ENCODE peak calls at places on chromosomes 2 and 18, in eight cellular contexts. One of them, this sample, is unnamed.

GRCh38 chr2:198203306-198203705 is 398.9 kb downstream of the PLCL1 start:
- DNase-seq in H9: no peak
- DNase-seq in cardiac fibroblast: no peak
- DNase-seq in iris pigment epithelial cell: no peak
- DNase-seq in MM.1S: peak
- DNase-seq in GM19239: no peak
- DNase-seq in right cardiac atrium: no peak
- DNase-seq in astrocyte of the cerebellum: peak
- DNase-seq in this sample: no peak

GRCh38 chr2:8376603-8377423 is 305.0 kb upstream of the ID2 start:
- DNase-seq in H9: no peak
- DNase-seq in cardiac fibroblast: no peak
- DNase-seq in iris pigment epithelial cell: no peak
- DNase-seq in MM.1S: no peak
- DNase-seq in GM19239: no peak
- DNase-seq in right cardiac atrium: no peak
- DNase-seq in astrocyte of the cerebellum: no peak
- DNase-seq in this sample: peak

GRCh38 chr2:236309669-236310029 is 45.4 kb upstream of the ASB18 start:
- DNase-seq in H9: peak
- DNase-seq in cardiac fibroblast: peak
- DNase-seq in iris pigment epithelial cell: peak
- DNase-seq in MM.1S: peak
- DNase-seq in GM19239: peak
- DNase-seq in right cardiac atrium: no peak
- DNase-seq in astrocyte of the cerebellum: peak
- DNase-seq in this sample: no peak

GRCh38 chr2:213249502-213249901 is 34.8 kb upstream of the SPAG16 start:
- DNase-seq in H9: no peak
- DNase-seq in cardiac fibroblast: no peak
- DNase-seq in iris pigment epithelial cell: no peak
- DNase-seq in MM.1S: no peak
- DNase-seq in GM19239: no peak
- DNase-seq in right cardiac atrium: no peak
- DNase-seq in astrocyte of the cerebellum: no peak
- DNase-seq in this sample: no peak

GRCh38 chr2:234014462-234014861 is 36.0 kb upstream of the SPP2 start:
- DNase-seq in H9: no peak
- DNase-seq in cardiac fibroblast: no peak
- DNase-seq in iris pigment epithelial cell: no peak
- DNase-seq in MM.1S: no peak
- DNase-seq in GM19239: no peak
- DNase-seq in right cardiac atrium: no peak
- DNase-seq in astrocyte of the cerebellum: no peak
- DNase-seq in this sample: no peak

GRCh38 chr2:70525032-70525431 is 28.6 kb downstream of the TGFA start:
- DNase-seq in H9: no peak
- DNase-seq in cardiac fibroblast: peak
- DNase-seq in iris pigment epithelial cell: no peak
- DNase-seq in MM.1S: no peak
- DNase-seq in GM19239: no peak
- DNase-seq in right cardiac atrium: no peak
- DNase-seq in astrocyte of the cerebellum: no peak
- DNase-seq in this sample: no peak

GRCh38 chr2:183024701-183025100 is 13.6 kb downstream of the NCKAP1 start:
- DNase-seq in H9: no peak
- DNase-seq in cardiac fibroblast: peak
- DNase-seq in iris pigment epithelial cell: peak
- DNase-seq in MM.1S: no peak
- DNase-seq in GM19239: no peak
- DNase-seq in right cardiac atrium: no peak
- DNase-seq in astrocyte of the cerebellum: no peak
- DNase-seq in this sample: no peak

GRCh38 chr2:168913495-168913894 is 12.4 kb downstream of the G6PC2 start:
- DNase-seq in H9: no peak
- DNase-seq in cardiac fibroblast: no peak
- DNase-seq in iris pigment epithelial cell: no peak
- DNase-seq in MM.1S: no peak
- DNase-seq in GM19239: no peak
- DNase-seq in right cardiac atrium: no peak
- DNase-seq in astrocyte of the cerebellum: no peak
- DNase-seq in this sample: no peak

GRCh38 chr2:218873359-218874194 is 7.1 kb upstream of the WNT10A start:
- DNase-seq in H9: no peak
- DNase-seq in cardiac fibroblast: no peak
- DNase-seq in iris pigment epithelial cell: no peak
- DNase-seq in MM.1S: no peak
- DNase-seq in GM19239: no peak
- DNase-seq in right cardiac atrium: peak
- DNase-seq in astrocyte of the cerebellum: no peak
- DNase-seq in this sample: no peak

GRCh38 chr2:227154976-227155375 is 9.0 kb downstream of the COL4A4 start:
- DNase-seq in H9: no peak
- DNase-seq in cardiac fibroblast: peak
- DNase-seq in iris pigment epithelial cell: peak
- DNase-seq in MM.1S: no peak
- DNase-seq in GM19239: no peak
- DNase-seq in right cardiac atrium: peak
- DNase-seq in astrocyte of the cerebellum: peak
- DNase-seq in this sample: no peak

GRCh38 chr2:224573724-224574123 is 11.4 kb downstream of the CUL3 start:
- DNase-seq in H9: no peak
- DNase-seq in cardiac fibroblast: no peak
- DNase-seq in iris pigment epithelial cell: no peak
- DNase-seq in MM.1S: no peak
- DNase-seq in GM19239: no peak
- DNase-seq in right cardiac atrium: no peak
- DNase-seq in astrocyte of the cerebellum: no peak
- DNase-seq in this sample: no peak

GRCh38 chr2:203498161-203498560 is 36.9 kb downstream of the RAPH1 start:
- DNase-seq in H9: no peak
- DNase-seq in cardiac fibroblast: peak
- DNase-seq in iris pigment epithelial cell: peak
- DNase-seq in MM.1S: no peak
- DNase-seq in GM19239: no peak
- DNase-seq in right cardiac atrium: no peak
- DNase-seq in astrocyte of the cerebellum: peak
- DNase-seq in this sample: no peak

GRCh38 chr2:168428431-168428830 is 27.6 kb upstream of the CERS6 start:
- DNase-seq in H9: no peak
- DNase-seq in cardiac fibroblast: no peak
- DNase-seq in iris pigment epithelial cell: no peak
- DNase-seq in MM.1S: no peak
- DNase-seq in GM19239: no peak
- DNase-seq in right cardiac atrium: no peak
- DNase-seq in astrocyte of the cerebellum: no peak
- DNase-seq in this sample: no peak

GRCh38 chr2:239715202-239715601 is 309.9 kb downstream of the NDUFA10 start:
- DNase-seq in H9: peak
- DNase-seq in cardiac fibroblast: no peak
- DNase-seq in iris pigment epithelial cell: no peak
- DNase-seq in MM.1S: no peak
- DNase-seq in GM19239: no peak
- DNase-seq in right cardiac atrium: no peak
- DNase-seq in astrocyte of the cerebellum: no peak
- DNase-seq in this sample: peak

GRCh38 chr18:76968073-76968472 is 145.7 kb downstream of the ZNF236 start:
- DNase-seq in H9: peak
- DNase-seq in cardiac fibroblast: no peak
- DNase-seq in iris pigment epithelial cell: no peak
- DNase-seq in MM.1S: no peak
- DNase-seq in GM19239: no peak
- DNase-seq in right cardiac atrium: no peak
- DNase-seq in astrocyte of the cerebellum: no peak
- DNase-seq in this sample: no peak

GRCh38 chr2:165617720-165618119 is 148.2 kb downstream of the CSRNP3 start:
- DNase-seq in H9: no peak
- DNase-seq in cardiac fibroblast: no peak
- DNase-seq in iris pigment epithelial cell: no peak
- DNase-seq in MM.1S: no peak
- DNase-seq in GM19239: no peak
- DNase-seq in right cardiac atrium: no peak
- DNase-seq in astrocyte of the cerebellum: no peak
- DNase-seq in this sample: no peak

GRCh38 chr2:202038471-202039277 is 5.0 kb downstream of the FZD7 start:
- DNase-seq in H9: peak
- DNase-seq in cardiac fibroblast: peak
- DNase-seq in iris pigment epithelial cell: peak
- DNase-seq in MM.1S: no peak
- DNase-seq in GM19239: no peak
- DNase-seq in right cardiac atrium: peak
- DNase-seq in astrocyte of the cerebellum: no peak
- DNase-seq in this sample: no peak

GRCh38 chr2:39530423-39530866 is 93.4 kb upstream of the MAP4K3 start:
- DNase-seq in H9: no peak
- DNase-seq in cardiac fibroblast: peak
- DNase-seq in iris pigment epithelial cell: peak
- DNase-seq in MM.1S: no peak
- DNase-seq in GM19239: no peak
- DNase-seq in right cardiac atrium: no peak
- DNase-seq in astrocyte of the cerebellum: no peak
- DNase-seq in this sample: no peak

GRCh38 chr2:15158117-15158516 is 403.0 kb downstream of the NBAS start:
- DNase-seq in H9: peak
- DNase-seq in cardiac fibroblast: no peak
- DNase-seq in iris pigment epithelial cell: no peak
- DNase-seq in MM.1S: no peak
- DNase-seq in GM19239: no peak
- DNase-seq in right cardiac atrium: no peak
- DNase-seq in astrocyte of the cerebellum: no peak
- DNase-seq in this sample: no peak

GRCh38 chr2:160224060-160224459 is 24.0 kb upstream of the ITGB6 start:
- DNase-seq in H9: no peak
- DNase-seq in cardiac fibroblast: peak
- DNase-seq in iris pigment epithelial cell: peak
- DNase-seq in MM.1S: peak
- DNase-seq in GM19239: peak
- DNase-seq in right cardiac atrium: no peak
- DNase-seq in astrocyte of the cerebellum: peak
- DNase-seq in this sample: no peak

GRCh38 chr18:46771141-46771540 is 14.3 kb upstream of the ST8SIA5 start:
- DNase-seq in H9: no peak
- DNase-seq in cardiac fibroblast: no peak
- DNase-seq in iris pigment epithelial cell: no peak
- DNase-seq in MM.1S: no peak
- DNase-seq in GM19239: no peak
- DNase-seq in right cardiac atrium: no peak
- DNase-seq in astrocyte of the cerebellum: peak
- DNase-seq in this sample: no peak

GRCh38 chr2:65554765-65555561 is 122.6 kb upstream of the SPRED2 start:
- DNase-seq in H9: no peak
- DNase-seq in cardiac fibroblast: peak
- DNase-seq in iris pigment epithelial cell: no peak
- DNase-seq in MM.1S: no peak
- DNase-seq in GM19239: peak
- DNase-seq in right cardiac atrium: no peak
- DNase-seq in astrocyte of the cerebellum: no peak
- DNase-seq in this sample: no peak